ENCODE peak calls at places on chromosomes 3 and 15, in five cellular contexts. D is coronary artery; U is naive thymus-derived CD4-positive, alpha-beta T cell; X is K562; L is IMR-90. Z is an unnamed sample.

GRCh38 chr3:143648708-143649107 is 199.6 kb downstream of the SLC9A9 start:
- DNase-seq in L (no peak), D (no peak), U (no peak), X (peak; percentile 43), Z (no peak)

GRCh38 chr3:107284570-107284969 is 92.7 kb upstream of the CCDC54 start:
- DNase-seq in D (no peak), L (peak; percentile 52), U (no peak), X (no peak), Z (no peak)

GRCh38 chr15:76431936-76432335 is 95.4 kb downstream of the ISL2 start:
- DNase-seq in U (no peak), D (no peak), L (peak; percentile 22), X (no peak), Z (no peak)

GRCh38 chr3:64595253-64595694 is 92.5 kb downstream of the ADAMTS9 start:
- DNase-seq in X (no peak), D (peak; percentile 87), U (no peak), L (peak; percentile 70), Z (no peak)

GRCh38 chr15:39285066-39285465 is 295.8 kb upstream of the THBS1 start:
- DNase-seq in U (no peak), X (no peak), D (no peak), L (peak; percentile 79), Z (no peak)

GRCh38 chr15:85625431-85625830 is 169.3 kb downstream of the KLHL25 start:
- DNase-seq in X (no peak), U (no peak), L (no peak), D (no peak), Z (no peak)

GRCh38 chr3:133506215-133506901 is 67.1 kb upstream of the CDV3 start:
- DNase-seq in U (no peak), D (no peak), X (no peak), L (no peak), Z (no peak)

GRCh38 chr15:85763157-85763556 is 31.6 kb downstream of the KLHL25 start:
- DNase-seq in D (no peak), X (no peak), L (no peak), U (no peak), Z (no peak)

GRCh38 chr3:4720316-4721075 is 227.3 kb downstream of the ITPR1 start:
- DNase-seq in L (peak; percentile 71), X (peak; percentile 86), D (peak; percentile 88), U (no peak), Z (no peak)

GRCh38 chr3:193783166-193783896 is 190.3 kb downstream of the OPA1 start:
- DNase-seq in U (no peak), D (no peak), X (no peak), L (no peak), Z (no peak)

GRCh38 chr3:180828001-180828720 is 84.3 kb upstream of the FXR1 start:
- DNase-seq in L (no peak), X (no peak), U (no peak), D (no peak), Z (no peak)

GRCh38 chr3:45807645-45808540 is 11.6 kb upstream of the SLC6A20 start:
- DNase-seq in D (no peak), U (no peak), X (no peak), L (no peak), Z (no peak)

GRCh38 chr3:13124631-13125030 is 51.4 kb upstream of the IQSEC1 start:
- DNase-seq in L (no peak), D (peak; percentile 58), X (no peak), U (no peak), Z (no peak)

GRCh38 chr15:48616216-48616615 is 29.3 kb downstream of the FBN1 start:
- DNase-seq in U (no peak), L (peak; percentile 63), D (no peak), X (no peak), Z (no peak)

GRCh38 chr3:69008980-69009379 is 4.5 kb downstream of the EOGT start:
- DNase-seq in X (no peak), L (no peak), U (no peak), D (no peak), Z (no peak)

GRCh38 chr3:100124116-100124767 is 9.9 kb upstream of the FILIP1L start:
- DNase-seq in D (no peak), L (no peak), U (no peak), X (no peak), Z (no peak)

GRCh38 chr3:87694678-87695077 is 364.1 kb downstream of the CGGBP1 start:
- DNase-seq in L (no peak), X (no peak), U (no peak), D (no peak), Z (no peak)

GRCh38 chr15:65087873-65088642 is 11.5 kb downstream of the KBTBD13 start:
- DNase-seq in L (no peak), D (peak; percentile 97), U (no peak), X (no peak), Z (no peak)

GRCh38 chr3:23712095-23712494 is 93.7 kb upstream of the UBE2E1 start:
- DNase-seq in U (no peak), X (no peak), L (no peak), D (no peak), Z (no peak)

GRCh38 chr3:185308126-185308754 is 54.4 kb upstream of the EHHADH start:
- DNase-seq in U (no peak), X (peak; percentile 79), D (no peak), L (peak; percentile 55), Z (peak; percentile 77)

GRCh38 chr3:167929937-167930336 is 165.8 kb downstream of the GOLIM4 start:
- DNase-seq in X (no peak), U (no peak), L (no peak), D (no peak), Z (no peak)

GRCh38 chr15:59685737-59686297 is 3.3 kb downstream of the BNIP2 start:
- DNase-seq in D (no peak), X (peak; percentile 15), L (peak; percentile 38), U (no peak), Z (no peak)

GRCh38 chr15:95160316-95160715 is 929.0 kb downstream of the MCTP2 start:
- DNase-seq in U (no peak), D (no peak), X (no peak), L (no peak), Z (no peak)

GRCh38 chr3:45462522-45463262 is 74.3 kb downstream of the LARS2 start:
- DNase-seq in X (no peak), D (no peak), U (no peak), L (peak; percentile 21), Z (no peak)

GRCh38 chr3:194606163-194606562 is 27.1 kb downstream of the TMEM44 start:
- DNase-seq in X (no peak), D (no peak), U (no peak), L (no peak), Z (no peak)

GRCh38 chr15:74259821-74260502 is 23.8 kb downstream of the CCDC33 start:
- DNase-seq in L (no peak), X (no peak), D (no peak), U (no peak), Z (no peak)

GRCh38 chr3:63051920-63052319 is 176.7 kb upstream of the CADPS start:
- DNase-seq in X (no peak), D (no peak), U (no peak), L (no peak), Z (no peak)

GRCh38 chr15:64216722-64217428 is 54.1 kb upstream of the PPIB start:
- DNase-seq in D (no peak), U (no peak), X (peak; percentile 95), L (no peak), Z (no peak)

GRCh38 chr3:14319654-14320182 is 82.7 kb upstream of the SLC6A6 start:
- DNase-seq in U (no peak), D (no peak), L (peak; percentile 77), X (peak; percentile 93), Z (peak; percentile 78)

GRCh38 chr3:32460031-32460749 is 42.5 kb downstream of the CMTM6 start:
- DNase-seq in X (no peak), U (peak; percentile 52), D (no peak), L (no peak), Z (peak; percentile 85)

GRCh38 chr3:48409291-48410201 is 20.3 kb downstream of the PLXNB1 start:
- DNase-seq in D (peak; percentile 70), L (no peak), X (no peak), U (peak; percentile 3), Z (no peak)

GRCh38 chr3:51393096-51393495 is 2.0 kb downstream of the RBM15B start:
- DNase-seq in D (no peak), X (no peak), L (no peak), U (no peak), Z (no peak)
- H3K4me3 ChIP-seq in D (no peak overlapping the region), X (no peak overlapping the region), L (no peak overlapping the region), U (no peak overlapping the region), Z (no peak overlapping the region)

DNA sequence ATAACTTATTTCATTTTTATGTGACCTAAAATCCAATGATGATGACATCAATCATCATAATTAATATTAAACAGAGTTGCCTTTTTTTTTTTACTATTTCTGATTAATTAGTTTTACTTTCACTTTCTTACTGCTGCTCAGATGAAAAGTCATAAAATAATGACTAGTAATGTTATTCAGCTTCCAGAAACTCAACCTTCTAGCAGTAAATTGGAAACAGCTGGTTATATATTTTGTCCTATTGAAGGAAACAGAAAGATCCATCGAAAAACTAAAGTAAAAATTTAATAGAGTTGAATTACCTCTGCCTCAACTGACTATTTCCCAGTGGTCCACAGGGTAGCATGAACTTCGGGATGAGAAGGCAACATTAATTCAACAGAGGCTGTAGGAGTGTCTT is 107.1 kb upstream of the PTX3 start:
- DNase-seq in D (no peak), L (no peak), U (no peak), X (no peak), Z (no peak)
- H3K27ac ChIP-seq in D (no peak overlapping the region), L (no peak overlapping the region), U (no peak overlapping the region), X (no peak overlapping the region), Z (no peak overlapping the region)

DNA sequence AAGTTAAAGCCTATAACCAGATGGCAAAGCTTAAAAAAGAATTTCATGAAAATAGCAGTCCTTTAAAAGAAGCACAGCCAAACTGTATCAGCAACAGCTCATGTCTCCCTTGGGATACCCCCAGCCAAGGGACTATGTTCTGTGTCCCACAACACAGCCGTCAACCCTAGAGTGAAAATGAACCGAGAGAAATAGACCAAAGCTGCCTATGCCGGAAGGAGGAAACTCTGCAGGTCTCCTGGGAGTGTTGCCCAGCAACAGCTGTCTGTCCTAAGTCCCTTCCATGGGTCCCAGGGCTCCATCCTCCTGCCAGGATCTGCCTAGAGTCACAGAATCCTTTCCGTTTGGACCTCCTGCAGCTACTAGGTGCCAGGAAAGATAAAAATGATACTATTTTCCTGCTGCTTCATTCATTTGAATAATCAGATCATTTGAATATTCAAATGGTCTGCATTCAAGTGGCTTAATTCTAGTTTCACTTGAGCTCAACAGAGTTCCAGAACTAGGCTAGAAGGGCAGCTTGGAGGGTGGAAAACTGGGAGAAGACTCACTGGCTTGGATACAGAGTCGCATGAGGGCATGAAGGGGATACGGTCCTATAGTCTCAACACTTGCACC is 53.1 kb downstream of the TRANK1 start:
- DNase-seq in X (no peak), D (no peak), L (no peak), U (no peak), Z (no peak)
- H3K4me3 ChIP-seq in X (no peak overlapping the region), D (no peak overlapping the region), L (no peak overlapping the region), U (no peak overlapping the region), Z (no peak overlapping the region)

DNA sequence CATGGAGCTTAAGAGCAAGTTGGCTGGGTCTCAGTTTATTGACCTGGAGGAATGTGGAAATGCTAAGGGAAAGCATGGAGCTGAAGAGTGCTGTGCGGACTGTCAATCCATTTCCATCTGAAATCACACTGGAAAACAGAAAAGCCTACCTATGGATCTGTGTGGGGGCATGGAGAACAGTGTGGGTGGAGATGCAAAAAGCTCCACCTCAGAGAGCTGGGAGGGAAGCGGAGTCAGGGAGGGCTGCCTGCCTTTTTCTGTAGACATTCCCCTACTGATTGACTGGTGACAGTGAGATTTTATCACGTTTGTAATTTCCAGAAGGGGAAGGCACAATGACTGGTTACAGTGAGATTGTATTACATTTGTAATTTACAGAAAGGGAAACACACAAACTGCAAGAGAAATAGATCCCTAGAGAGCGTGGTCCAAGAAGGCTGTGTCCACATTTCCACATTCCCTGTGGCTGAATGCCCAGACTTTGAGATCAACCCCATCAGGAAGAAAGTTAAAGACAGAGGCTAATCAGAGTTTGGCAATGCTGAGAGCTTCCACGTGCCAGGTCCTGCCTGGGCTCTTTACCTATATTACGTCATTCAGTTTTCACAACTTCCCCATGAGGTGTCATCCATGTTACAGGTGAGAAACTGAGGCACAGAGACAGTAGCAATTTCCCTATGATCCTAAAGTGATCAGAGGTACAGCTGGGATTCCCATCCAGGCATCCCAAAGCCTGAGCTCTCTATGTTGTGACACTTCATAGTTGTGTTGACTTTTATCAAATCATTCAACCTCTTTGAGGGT is 67.7 kb upstream of the NSMCE3 start:
- DNase-seq in X (no peak), U (no peak), L (peak; percentile 25), D (no peak), Z (no peak)
- H3K27ac ChIP-seq in X (no peak overlapping the region), U (no peak overlapping the region), L (no peak overlapping the region), D (no peak overlapping the region), Z (no peak overlapping the region)